ENCODE peak calls at places on chromosomes 12 and 14, in five cellular contexts. G is IMR-90, Y is left lung, W is body of pancreas, E is WERI-Rb-1. P is an unnamed sample.

GRCh38 chr12:4268549-4269181 is 4.9 kb upstream of the CCND2 start:
- DNase-seq in G (no peak), Y (no peak), W (no peak), E (no peak), P (no peak)

GRCh38 chr14:39005044-39005736 is 97.8 kb downstream of the SEC23A start:
- DNase-seq in G (peak; percentile 56), Y (no peak), W (peak; percentile 8), E (no peak), P (no peak)

GRCh38 chr12:115398311-115398781 is 714.4 kb upstream of the TBX3 start:
- DNase-seq in G (no peak), Y (no peak), W (no peak), E (peak; percentile 44), P (no peak)

GRCh38 chr12:51389302-51389999 is 1.8 kb downstream of the GALNT6 start:
- DNase-seq in G (peak; percentile 93), Y (no peak), W (no peak), E (no peak), P (no peak)

GRCh38 chr14:91354221-91354916 is 63.3 kb downstream of the CCDC88C start:
- DNase-seq in G (no peak), Y (peak; percentile 16), W (no peak), E (no peak), P (no peak)

GRCh38 chr12:51262758-51263177 is 7.4 kb downstream of the SMAGP start:
- DNase-seq in G (peak; percentile 48), Y (no peak), W (peak; percentile 94), E (peak; percentile 34), P (peak; percentile 14)

GRCh38 chr14:96962337-96962736 is 165.2 kb downstream of the VRK1 start:
- DNase-seq in G (no peak), Y (no peak), W (peak; percentile 11), E (no peak), P (no peak)

GRCh38 chr12:114690267-114691135 is 6.5 kb upstream of the TBX3 start:
- DNase-seq in G (no peak), Y (no peak), W (no peak), E (no peak), P (no peak)

GRCh38 chr14:51283402-51283825 is 43.4 kb downstream of the TMX1 start:
- DNase-seq in G (peak; percentile 93), Y (no peak), W (peak; percentile 17), E (peak; percentile 11), P (no peak)

GRCh38 chr14:24339284-24340151 is at the start of gene RIPK3:
- DNase-seq in G (no peak), Y (peak; percentile 94), W (peak; percentile 78), E (no peak), P (peak; percentile 51)

GRCh38 chr12:25518512-25518911 is 34.6 kb downstream of the LMNTD1 start:
- DNase-seq in G (peak; percentile 61), Y (no peak), W (no peak), E (no peak), P (no peak)

GRCh38 chr14:45156067-45156466 is 20.3 kb downstream of the FANCM start:
- DNase-seq in G (peak; percentile 4), Y (no peak), W (no peak), E (no peak), P (no peak)

GRCh38 chr14:40271480-40271879 is 839.2 kb upstream of the FBXO33 start:
- DNase-seq in G (no peak), Y (no peak), W (no peak), E (no peak), P (no peak)

GRCh38 chr12:131599214-131600159 is 111.4 kb upstream of the SFSWAP start:
- DNase-seq in G (no peak), Y (no peak), W (no peak), E (no peak), P (no peak)

GRCh38 chr12:118749656-118750055 is 231.7 kb upstream of the SRRM4 start:
- DNase-seq in G (no peak), Y (no peak), W (no peak), E (no peak), P (no peak)

GRCh38 chr12:12172106-12172511 is 94.7 kb downstream of the LRP6 start:
- DNase-seq in G (peak; percentile 21), Y (no peak), W (peak; percentile 13), E (no peak), P (no peak)

GRCh38 chr14:85534435-85534834 is 4.5 kb downstream of the FLRT2 start:
- DNase-seq in G (peak; percentile 24), Y (no peak), W (no peak), E (peak; percentile 6), P (no peak)

GRCh38 chr14:95025941-95026340 is 131.4 kb downstream of the DICER1 start:
- DNase-seq in G (no peak), Y (no peak), W (no peak), E (no peak), P (no peak)

GRCh38 chr14:96567289-96567899 is 65.2 kb downstream of the PAPOLA start:
- DNase-seq in G (peak; percentile 50), Y (no peak), W (no peak), E (no peak), P (no peak)

GRCh38 chr14:32224731-32225377 is 21.8 kb upstream of the RNU6-8 start:
- DNase-seq in G (peak; percentile 54), Y (no peak), W (peak; percentile 30), E (peak; percentile 92), P (no peak)

GRCh38 chr14:68936476-68936875 is 42.6 kb downstream of the ACTN1 start:
- DNase-seq in G (no peak), Y (no peak), W (peak; percentile 49), E (no peak), P (no peak)

GRCh38 chr14:51512321-51512720 is 139.4 kb upstream of the FRMD6 start:
- DNase-seq in G (no peak), Y (no peak), W (no peak), E (no peak), P (no peak)

GRCh38 chr12:3698218-3698974 is 54.5 kb downstream of the CRACR2A start:
- DNase-seq in G (peak; percentile 95), Y (no peak), W (no peak), E (peak; percentile 82), P (no peak)

GRCh38 chr14:31410048-31410654 is 10.2 kb downstream of the HEATR5A start:
- DNase-seq in G (no peak), Y (no peak), W (no peak), E (no peak), P (no peak)

GRCh38 chr14:32998433-32998832 is 59.8 kb downstream of the NPAS3 start:
- DNase-seq in G (peak; percentile 9), Y (no peak), W (peak; percentile 6), E (peak; percentile 9), P (no peak)

GRCh38 chr12:19194963-19195362 is 65.4 kb downstream of the PLEKHA5 start:
- DNase-seq in G (no peak), Y (no peak), W (no peak), E (no peak), P (no peak)

GRCh38 chr14:94342334-94342934 is 19.3 kb upstream of the SERPINA6 start:
- DNase-seq in G (peak; percentile 99), Y (no peak), W (peak; percentile 94), E (no peak), P (no peak)

GRCh38 chr12:30796508-30796780 is 41.7 kb upstream of the CAPRIN2 start:
- DNase-seq in G (peak; percentile 67), Y (peak; percentile 80), W (peak; percentile 8), E (peak; percentile 38), P (no peak)

GRCh38 chr14:100116134-100116533 is 43.3 kb downstream of the DEGS2 start:
- DNase-seq in G (no peak), Y (no peak), W (no peak), E (no peak), P (no peak)

GRCh38 chr14:105554022-105554421 is 27.6 kb downstream of the TMEM121 start:
- DNase-seq in G (no peak), Y (no peak), W (no peak), E (no peak), P (no peak)
- H3K9me3 ChIP-seq in G (no peaks in the 10 kb centered on the region), Y (no peaks in the 10 kb centered on the region), W (no peaks in the 10 kb centered on the region), E (no peaks in the 10 kb centered on the region), P (no peaks in the 10 kb centered on the region)

GRCh38 chr14:88955470-88955869 is 131.0 kb downstream of the TTC8 start:
- DNase-seq in G (no peak), Y (no peak), W (no peak), E (no peak), P (no peak)

GRCh38 chr14:88961214-88961613 is 136.8 kb downstream of the TTC8 start:
- DNase-seq in G (no peak), Y (no peak), W (peak; percentile 30), E (no peak), P (no peak)

GRCh38 chr14:88962356-88962755 is 137.9 kb downstream of the TTC8 start:
- DNase-seq in G (no peak), Y (no peak), W (no peak), E (peak; percentile 19), P (no peak)

GRCh38 chr14:88960528-88960927 is 136.1 kb downstream of the TTC8 start:
- DNase-seq in G (no peak), Y (no peak), W (peak; percentile 20), E (no peak), P (no peak)
- H3K9me3 ChIP-seq in G (no peaks in the 10 kb centered on the region), Y (no peaks in the 10 kb centered on the region), W (no peaks in the 10 kb centered on the region), E (no peaks in the 10 kb centered on the region), P (no peaks in the 10 kb centered on the region)

DNA sequence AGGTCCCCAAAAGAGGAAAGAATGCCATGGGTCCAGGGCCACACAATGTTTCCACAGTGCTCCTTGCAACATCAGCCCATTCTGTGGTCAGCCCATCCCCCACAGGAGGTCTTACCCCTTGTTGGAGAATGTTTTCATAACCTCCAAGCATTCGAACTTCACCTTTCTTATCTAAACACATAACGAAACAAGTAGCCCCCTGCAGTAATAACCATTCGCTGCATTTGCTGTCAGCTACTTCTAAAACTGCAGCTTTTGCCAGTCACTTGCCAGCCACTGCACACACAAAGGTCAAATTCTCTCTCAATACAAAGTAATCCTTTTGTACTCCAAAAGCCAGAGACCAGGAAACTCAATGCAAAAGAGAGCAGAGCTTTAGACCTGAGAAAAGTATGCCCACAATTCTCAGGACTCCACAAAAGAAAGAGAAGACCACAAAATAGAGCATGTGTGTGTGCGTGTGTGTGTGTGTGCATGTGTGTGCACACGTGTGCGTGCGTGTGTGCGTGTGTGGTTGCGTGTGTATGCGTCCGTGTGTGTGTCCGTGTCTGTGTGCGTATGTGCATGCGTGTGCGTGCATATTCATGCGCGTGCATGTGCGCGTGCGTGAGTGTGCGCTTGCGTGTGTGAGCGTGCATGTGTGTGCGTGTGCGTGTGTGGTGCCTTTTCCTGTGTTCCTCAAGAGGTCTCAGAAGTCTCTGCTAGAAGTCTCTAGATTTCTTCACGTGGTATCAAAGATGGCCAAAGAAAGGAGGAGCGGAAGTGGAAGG is 31.7 kb upstream of the NINJ2 start:
- DNase-seq in G (no peak), Y (no peak), W (no peak), E (no peak), P (no peak)
- H3K9me3 ChIP-seq in G (peaks cover 14% of the 10 kb centered on the region), Y (no peaks in the 10 kb centered on the region), W (no peaks in the 10 kb centered on the region), E (peaks cover 11% of the 10 kb centered on the region), P (no peaks in the 10 kb centered on the region)

GRCh38 chr14:21860172-21860571 is 186.6 kb upstream of the OR4E1 start:
- DNase-seq in G (no peak), Y (no peak), W (no peak), E (peak; percentile 9), P (peak; percentile 22)
- H3K9me3 ChIP-seq in G (no peaks in the 10 kb centered on the region), Y (no peaks in the 10 kb centered on the region), W (no peaks in the 10 kb centered on the region), E (no peaks in the 10 kb centered on the region), P (no peaks in the 10 kb centered on the region)

DNA sequence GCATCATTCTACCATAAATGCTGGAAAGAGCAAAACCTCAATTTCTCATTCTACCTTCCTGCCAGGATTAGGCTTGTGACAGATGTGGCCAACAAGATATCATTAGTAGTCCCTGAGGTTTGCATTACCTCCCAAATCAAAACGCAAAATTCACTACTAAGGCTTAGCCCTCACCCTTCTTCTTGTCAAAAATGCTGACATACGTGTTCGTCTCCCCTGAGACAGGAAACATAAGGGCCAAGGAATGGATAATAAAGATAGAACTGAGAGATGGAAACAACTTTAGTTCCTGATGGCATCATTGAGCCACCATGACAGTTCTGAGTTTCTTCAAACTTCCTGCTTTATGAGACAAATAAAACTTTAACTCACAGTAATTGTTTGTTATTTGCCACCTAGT is 642.1 kb downstream of the NOVA1 start:
- DNase-seq in G (no peak), Y (no peak), W (no peak), E (no peak), P (no peak)
- H3K9me3 ChIP-seq in G (peaks cover 6% of the 10 kb centered on the region), Y (no peaks in the 10 kb centered on the region), W (no peaks in the 10 kb centered on the region), E (no peaks in the 10 kb centered on the region), P (no peaks in the 10 kb centered on the region)